ENCODE peak calls at places on chromosome 9, in six cellular contexts. O, P, F, T, M and Y are unnamed samples.

GRCh38 chr9:34498511-34498910 is 24.3 kb downstream of the ENHO start:
- DNase-seq in M (no peak), T (no peak), P (no peak), O (no peak), F (no peak), Y (no peak)

GRCh38 chr9:95107001-95107749 is 210.3 kb downstream of the FANCC start:
- DNase-seq in F (no peak), T (no peak), O (peak; percentile 68), M (no peak), P (no peak), Y (peak; percentile 61)

GRCh38 chr9:35510745-35511428 is 21.0 kb downstream of the RUSC2 start:
- DNase-seq in M (no peak), T (no peak), P (no peak), F (peak; percentile 77), O (peak; percentile 98), Y (peak; percentile 98)

GRCh38 chr9:137369111-137369787 is 53.7 kb downstream of the EXD3 start:
- DNase-seq in P (no peak), O (no peak), M (no peak), F (no peak), T (no peak), Y (no peak)

GRCh38 chr9:134088064-134088725 is 20.4 kb upstream of the BRD3 start:
- DNase-seq in O (no peak), P (no peak), F (no peak), T (no peak), M (no peak), Y (no peak)

GRCh38 chr9:135648494-135649410 is 9.4 kb upstream of the GLT6D1 start:
- DNase-seq in P (no peak), T (no peak), F (no peak), O (no peak), M (no peak), Y (no peak)

GRCh38 chr9:81844131-81844567 is 84.1 kb upstream of the SPATA31D4 start:
- DNase-seq in F (no peak), M (no peak), T (no peak), O (no peak), P (no peak), Y (no peak)

GRCh38 chr9:137411670-137412380 is 11.1 kb downstream of the EXD3 start:
- DNase-seq in P (no peak), O (peak; percentile 54), F (no peak), M (no peak), T (no peak), Y (peak; percentile 90)